ENCODE peak calls at places on chromosomes 3 and 15, in four cellular contexts. D is CD8-positive, alpha-beta T cell; I is CD4-positive, alpha-beta T cell; T is WTC11. O is an unnamed sample.

GRCh38 chr3:126351086-126351770 is 6.0 kb downstream of the KLF15 start:
- DNase-seq in T (peak; percentile 3), I (no peak), D (no peak), O (no peak)

GRCh38 chr3:160400631-160401150 is 1.2 kb downstream of the SMC4 start:
- DNase-seq in I (peak; percentile 4), T (peak; percentile 32), D (no peak), O (no peak)

GRCh38 chr3:195885036-195885871 is 23.1 kb downstream of the TNK2 start:
- DNase-seq in T (no peak), D (no peak), I (no peak), O (no peak)

GRCh38 chr3:154122096-154122911 is 1.1 kb downstream of the ARHGEF26 start:
- DNase-seq in D (no peak), I (no peak), T (peak; percentile 51), O (no peak)

GRCh38 chr3:124277516-124277890 is 285.6 kb upstream of the ROPN1 start:
- DNase-seq in T (no peak), D (no peak), I (no peak), O (no peak)

GRCh38 chr3:32577621-32578556 is 7.2 kb upstream of the DYNC1LI1 start:
- DNase-seq in T (no peak), D (no peak), I (no peak), O (no peak)

GRCh38 chr3:171354049-171354705 is 106.0 kb downstream of the TNIK start:
- DNase-seq in D (no peak), I (no peak), T (no peak), O (no peak)

GRCh38 chr3:159480046-159480445 is 508.6 kb upstream of the IL12A start:
- DNase-seq in I (no peak), T (no peak), D (no peak), O (no peak)

GRCh38 chr15:85860394-85861161 is 65.9 kb upstream of the KLHL25 start:
- DNase-seq in D (no peak), I (no peak), T (no peak), O (no peak)

GRCh38 chr3:88282519-88283241 is 132.9 kb downstream of the C3orf38 start:
- DNase-seq in D (no peak), I (no peak), T (no peak), O (no peak)

GRCh38 chr15:74365619-74366445 is 1.6 kb downstream of the CYP11A1 start:
- DNase-seq in T (peak; percentile 67), D (no peak), I (no peak), O (no peak)

GRCh38 chr3:129461022-129461421 is 21.0 kb downstream of the IFT122 start:
- DNase-seq in I (no peak), D (no peak), T (no peak), O (no peak)

GRCh38 chr3:152272771-152273242 is 4.1 kb downstream of the MBNL1 start:
- DNase-seq in D (no peak), I (no peak), T (no peak), O (no peak)

O was measured in activated T-helper 1 cell treated with anti-CD3 and anti-CD28 coated beads, Interleukin-2, amount 50 U/mL, for 16 hours.